ENCODE peak calls at places on chromosomes 7 and 10, in seven cellular contexts. One of them, this sample, is unnamed.

GRCh38 chr7:10483671-10484070 is 490.0 kb upstream of the PHF14 start:
- DNase-seq in pancreas: no peak
- DNase-seq in PC-3: peak
- DNase-seq in fibroblast of lung: peak
- DNase-seq in left ventricle myocardium inferior: no peak
- DNase-seq in MM.1S: no peak
- DNase-seq in uterus: no peak
- DNase-seq in this sample: no peak

GRCh38 chr10:83476211-83476610 is 663.1 kb upstream of the GHITM start:
- DNase-seq in pancreas: no peak
- DNase-seq in PC-3: no peak
- DNase-seq in fibroblast of lung: peak
- DNase-seq in left ventricle myocardium inferior: no peak
- DNase-seq in MM.1S: no peak
- DNase-seq in uterus: no peak
- DNase-seq in this sample: no peak

GRCh38 chr10:12418000-12418399 is 68.7 kb downstream of the CAMK1D start:
- DNase-seq in pancreas: no peak
- DNase-seq in PC-3: no peak
- DNase-seq in fibroblast of lung: peak
- DNase-seq in left ventricle myocardium inferior: peak
- DNase-seq in MM.1S: no peak
- DNase-seq in uterus: peak
- DNase-seq in this sample: peak

GRCh38 chr10:49740346-49741107 is 21.6 kb downstream of the OGDHL start:
- DNase-seq in pancreas: no peak
- DNase-seq in PC-3: no peak
- DNase-seq in fibroblast of lung: no peak
- DNase-seq in left ventricle myocardium inferior: no peak
- DNase-seq in MM.1S: no peak
- DNase-seq in uterus: no peak
- DNase-seq in this sample: no peak

GRCh38 chr7:143512488-143513340 is 35.0 kb downstream of the TAS2R41 start:
- DNase-seq in pancreas: no peak
- DNase-seq in PC-3: no peak
- DNase-seq in fibroblast of lung: no peak
- DNase-seq in left ventricle myocardium inferior: no peak
- DNase-seq in MM.1S: no peak
- DNase-seq in uterus: no peak
- DNase-seq in this sample: no peak

GRCh38 chr10:92538231-92538958 is 35.5 kb downstream of the IDE start:
- DNase-seq in pancreas: no peak
- DNase-seq in PC-3: no peak
- DNase-seq in fibroblast of lung: no peak
- DNase-seq in left ventricle myocardium inferior: no peak
- DNase-seq in MM.1S: no peak
- DNase-seq in uterus: no peak
- DNase-seq in this sample: no peak

GRCh38 chr10:113454341-113455061 is 98.4 kb upstream of the HABP2 start:
- DNase-seq in pancreas: peak
- DNase-seq in PC-3: peak
- DNase-seq in fibroblast of lung: peak
- DNase-seq in left ventricle myocardium inferior: peak
- DNase-seq in MM.1S: peak
- DNase-seq in uterus: peak
- DNase-seq in this sample: peak

GRCh38 chr10:25064401-25064800 is 48.0 kb downstream of the THNSL1 start:
- DNase-seq in pancreas: no peak
- DNase-seq in PC-3: no peak
- DNase-seq in fibroblast of lung: no peak
- DNase-seq in left ventricle myocardium inferior: no peak
- DNase-seq in MM.1S: no peak
- DNase-seq in uterus: no peak
- DNase-seq in this sample: no peak

GRCh38 chr10:60537697-60538096 is 148.0 kb upstream of the ANK3 start:
- DNase-seq in pancreas: no peak
- DNase-seq in PC-3: peak
- DNase-seq in fibroblast of lung: peak
- DNase-seq in left ventricle myocardium inferior: no peak
- DNase-seq in MM.1S: no peak
- DNase-seq in uterus: no peak
- DNase-seq in this sample: no peak

GRCh38 chr7:80439894-80440811 is 71.7 kb downstream of the GNAT3 start:
- DNase-seq in pancreas: no peak
- DNase-seq in PC-3: peak
- DNase-seq in fibroblast of lung: peak
- DNase-seq in left ventricle myocardium inferior: no peak
- DNase-seq in MM.1S: no peak
- DNase-seq in uterus: no peak
- DNase-seq in this sample: no peak

GRCh38 chr7:16619979-16620408 is 25.6 kb downstream of the ANKMY2 start:
- DNase-seq in pancreas: no peak
- DNase-seq in PC-3: peak
- DNase-seq in fibroblast of lung: peak
- DNase-seq in left ventricle myocardium inferior: no peak
- DNase-seq in MM.1S: peak
- DNase-seq in uterus: no peak
- DNase-seq in this sample: no peak

GRCh38 chr10:109961181-109962001 is 38.1 kb upstream of the XPNPEP1 start:
- DNase-seq in pancreas: no peak
- DNase-seq in PC-3: peak
- DNase-seq in fibroblast of lung: peak
- DNase-seq in left ventricle myocardium inferior: no peak
- DNase-seq in MM.1S: no peak
- DNase-seq in uterus: no peak
- DNase-seq in this sample: no peak

GRCh38 chr10:114915294-114915693 is 22.7 kb upstream of the TRUB1 start:
- DNase-seq in pancreas: no peak
- DNase-seq in PC-3: no peak
- DNase-seq in fibroblast of lung: no peak
- DNase-seq in left ventricle myocardium inferior: no peak
- DNase-seq in MM.1S: no peak
- DNase-seq in uterus: no peak
- DNase-seq in this sample: no peak

GRCh38 chr7:142892941-142893340 is 7.4 kb upstream of the TRPV6 start:
- DNase-seq in pancreas: no peak
- DNase-seq in PC-3: no peak
- DNase-seq in fibroblast of lung: no peak
- DNase-seq in left ventricle myocardium inferior: no peak
- DNase-seq in MM.1S: no peak
- DNase-seq in uterus: no peak
- DNase-seq in this sample: no peak

GRCh38 chr7:1812693-1813393 is 142.8 kb downstream of the ELFN1 start:
- DNase-seq in pancreas: no peak
- DNase-seq in PC-3: no peak
- DNase-seq in fibroblast of lung: no peak
- DNase-seq in left ventricle myocardium inferior: no peak
- DNase-seq in MM.1S: no peak
- DNase-seq in uterus: no peak
- DNase-seq in this sample: peak

GRCh38 chr7:80098795-80099194 is 35.8 kb upstream of the GNAI1 start:
- DNase-seq in pancreas: no peak
- DNase-seq in PC-3: no peak
- DNase-seq in fibroblast of lung: no peak
- DNase-seq in left ventricle myocardium inferior: no peak
- DNase-seq in MM.1S: no peak
- DNase-seq in uterus: no peak
- DNase-seq in this sample: no peak

GRCh38 chr7:12941512-12941911 is 254.1 kb downstream of the ARL4A start:
- DNase-seq in pancreas: no peak
- DNase-seq in PC-3: no peak
- DNase-seq in fibroblast of lung: no peak
- DNase-seq in left ventricle myocardium inferior: no peak
- DNase-seq in MM.1S: no peak
- DNase-seq in uterus: no peak
- DNase-seq in this sample: no peak

GRCh38 chr7:143063741-143064140 is 11.6 kb downstream of the OR6V1 start:
- DNase-seq in pancreas: no peak
- DNase-seq in PC-3: no peak
- DNase-seq in fibroblast of lung: no peak
- DNase-seq in left ventricle myocardium inferior: no peak
- DNase-seq in MM.1S: no peak
- DNase-seq in uterus: no peak
- DNase-seq in this sample: no peak

GRCh38 chr10:16789266-16789665 is 28.0 kb downstream of the RSU1 start:
- DNase-seq in pancreas: no peak
- DNase-seq in PC-3: no peak
- DNase-seq in fibroblast of lung: peak
- DNase-seq in left ventricle myocardium inferior: no peak
- DNase-seq in MM.1S: no peak
- DNase-seq in uterus: no peak
- DNase-seq in this sample: no peak

GRCh38 chr10:62047960-62048383 is 146.5 kb downstream of the ARID5B start:
- DNase-seq in pancreas: no peak
- DNase-seq in PC-3: peak
- DNase-seq in fibroblast of lung: peak
- DNase-seq in left ventricle myocardium inferior: no peak
- DNase-seq in MM.1S: peak
- DNase-seq in uterus: no peak
- DNase-seq in this sample: no peak

GRCh38 chr10:15325243-15326002 is 45.7 kb downstream of the FAM171A1 start:
- DNase-seq in pancreas: no peak
- DNase-seq in PC-3: peak
- DNase-seq in fibroblast of lung: peak
- DNase-seq in left ventricle myocardium inferior: no peak
- DNase-seq in MM.1S: no peak
- DNase-seq in uterus: peak
- DNase-seq in this sample: no peak

GRCh38 chr7:19117870-19118608 is 603 bp upstream of the TWIST1 start:
- DNase-seq in pancreas: no peak
- DNase-seq in PC-3: peak
- DNase-seq in fibroblast of lung: no peak
- DNase-seq in left ventricle myocardium inferior: no peak
- DNase-seq in MM.1S: no peak
- DNase-seq in uterus: no peak
- DNase-seq in this sample: no peak

GRCh38 chr10:69057261-69057950 is 30.5 kb upstream of the SRGN start:
- DNase-seq in pancreas: no peak
- DNase-seq in PC-3: no peak
- DNase-seq in fibroblast of lung: no peak
- DNase-seq in left ventricle myocardium inferior: peak
- DNase-seq in MM.1S: no peak
- DNase-seq in uterus: no peak
- DNase-seq in this sample: peak

GRCh38 chr10:118870467-118871243 is 115.9 kb upstream of the CACUL1 start:
- DNase-seq in pancreas: peak
- DNase-seq in PC-3: peak
- DNase-seq in fibroblast of lung: peak
- DNase-seq in left ventricle myocardium inferior: no peak
- DNase-seq in MM.1S: no peak
- DNase-seq in uterus: peak
- DNase-seq in this sample: peak

GRCh38 chr7:106418526-106418925 is 133.7 kb upstream of the NAMPT start:
- DNase-seq in pancreas: no peak
- DNase-seq in PC-3: no peak
- DNase-seq in fibroblast of lung: peak
- DNase-seq in left ventricle myocardium inferior: no peak
- DNase-seq in MM.1S: no peak
- DNase-seq in uterus: no peak
- DNase-seq in this sample: no peak

GRCh38 chr7:111987115-111987826 is 218.9 kb downstream of the DOCK4 start:
- DNase-seq in pancreas: no peak
- DNase-seq in PC-3: peak
- DNase-seq in fibroblast of lung: peak
- DNase-seq in left ventricle myocardium inferior: no peak
- DNase-seq in MM.1S: no peak
- DNase-seq in uterus: no peak
- DNase-seq in this sample: no peak

GRCh38 chr7:27106906-27107250 is 4.4 kb upstream of the HOXA2 start:
- DNase-seq in pancreas: no peak
- DNase-seq in PC-3: no peak
- DNase-seq in fibroblast of lung: no peak
- DNase-seq in left ventricle myocardium inferior: no peak
- DNase-seq in MM.1S: no peak
- DNase-seq in uterus: no peak
- DNase-seq in this sample: no peak

GRCh38 chr7:27107901-27108381 is 5.5 kb upstream of the HOXA2 start:
- DNase-seq in pancreas: no peak
- DNase-seq in PC-3: no peak
- DNase-seq in fibroblast of lung: peak
- DNase-seq in left ventricle myocardium inferior: no peak
- DNase-seq in MM.1S: no peak
- DNase-seq in uterus: no peak
- DNase-seq in this sample: peak

GRCh38 chr7:27107391-27107900 is 5.0 kb upstream of the HOXA2 start:
- DNase-seq in pancreas: no peak
- DNase-seq in PC-3: no peak
- DNase-seq in fibroblast of lung: peak
- DNase-seq in left ventricle myocardium inferior: no peak
- DNase-seq in MM.1S: no peak
- DNase-seq in uterus: no peak
- DNase-seq in this sample: no peak

GRCh38 chr7:27109533-27110162 is 7.2 kb upstream of the HOXA2 start:
- DNase-seq in pancreas: no peak
- DNase-seq in PC-3: no peak
- DNase-seq in fibroblast of lung: peak
- DNase-seq in left ventricle myocardium inferior: no peak
- DNase-seq in MM.1S: no peak
- DNase-seq in uterus: no peak
- DNase-seq in this sample: peak

GRCh38 chr7:27108390-27109127 is 6.1 kb upstream of the HOXA2 start:
- DNase-seq in pancreas: no peak
- DNase-seq in PC-3: peak
- DNase-seq in fibroblast of lung: peak
- DNase-seq in left ventricle myocardium inferior: no peak
- DNase-seq in MM.1S: no peak
- DNase-seq in uterus: no peak
- DNase-seq in this sample: peak
- H3K27ac ChIP-seq in pancreas: peak
- H3K27ac ChIP-seq in PC-3: no peak
- H3K27ac ChIP-seq in fibroblast of lung: peak
- H3K27ac ChIP-seq in left ventricle myocardium inferior: peak
- H3K27ac ChIP-seq in MM.1S: no peak
- H3K27ac ChIP-seq in uterus: peak
- H3K27ac ChIP-seq in this sample: peak

GRCh38 chr10:79020605-79021004 is 48.2 kb upstream of the ZMIZ1 start:
- DNase-seq in pancreas: no peak
- DNase-seq in PC-3: no peak
- DNase-seq in fibroblast of lung: no peak
- DNase-seq in left ventricle myocardium inferior: no peak
- DNase-seq in MM.1S: no peak
- DNase-seq in uterus: no peak
- DNase-seq in this sample: no peak
- H3K27ac ChIP-seq in pancreas: no peak
- H3K27ac ChIP-seq in PC-3: no peak
- H3K27ac ChIP-seq in fibroblast of lung: no peak
- H3K27ac ChIP-seq in left ventricle myocardium inferior: peak
- H3K27ac ChIP-seq in MM.1S: no peak
- H3K27ac ChIP-seq in uterus: peak
- H3K27ac ChIP-seq in this sample: peak

GRCh38 chr7:149194799-149195179 is 557 bp upstream of the ZNF282 start:
- DNase-seq in pancreas: no peak
- DNase-seq in PC-3: no peak
- DNase-seq in fibroblast of lung: no peak
- DNase-seq in left ventricle myocardium inferior: no peak
- DNase-seq in MM.1S: peak
- DNase-seq in uterus: no peak
- DNase-seq in this sample: no peak
- H3K27ac ChIP-seq in pancreas: no peak
- H3K27ac ChIP-seq in PC-3: no peak
- H3K27ac ChIP-seq in fibroblast of lung: no peak
- H3K27ac ChIP-seq in left ventricle myocardium inferior: peak
- H3K27ac ChIP-seq in MM.1S: no peak
- H3K27ac ChIP-seq in uterus: peak
- H3K27ac ChIP-seq in this sample: peak

GRCh38 chr10:88032566-88032965 is 169.1 kb downstream of the PTEN start:
- DNase-seq in pancreas: no peak
- DNase-seq in PC-3: no peak
- DNase-seq in fibroblast of lung: peak
- DNase-seq in left ventricle myocardium inferior: no peak
- DNase-seq in MM.1S: no peak
- DNase-seq in uterus: no peak
- DNase-seq in this sample: no peak
- H3K27ac ChIP-seq in pancreas: no peak
- H3K27ac ChIP-seq in PC-3: no peak
- H3K27ac ChIP-seq in fibroblast of lung: no peak
- H3K27ac ChIP-seq in left ventricle myocardium inferior: no peak
- H3K27ac ChIP-seq in MM.1S: no peak
- H3K27ac ChIP-seq in uterus: no peak
- H3K27ac ChIP-seq in this sample: no peak